ENCODE peak calls at places on chromosomes 2 and 18, in five cellular contexts. One of them, this sample, is unnamed.

GRCh38 chr2:127102464-127103242 is 4.3 kb downstream of the BIN1 start:
- DNase-seq in tibial artery: peak
- DNase-seq in cardiac muscle cell: no peak
- DNase-seq in gastrocnemius medialis: no peak
- DNase-seq in fibroblast of lung: no peak
- DNase-seq in this sample: peak

GRCh38 chr2:205763708-205764501 is 81.6 kb downstream of the NRP2 start:
- DNase-seq in fibroblast of lung: peak
- DNase-seq in cardiac muscle cell: peak
- DNase-seq in gastrocnemius medialis: no peak
- DNase-seq in tibial artery: no peak
- DNase-seq in this sample: peak

GRCh38 chr2:7027961-7028655 is 110.9 kb downstream of the RNF144A start:
- DNase-seq in gastrocnemius medialis: no peak
- DNase-seq in cardiac muscle cell: no peak
- DNase-seq in tibial artery: no peak
- DNase-seq in fibroblast of lung: no peak
- DNase-seq in this sample: no peak

GRCh38 chr2:97740590-97741182 is 27.3 kb downstream of the ZAP70 start:
- DNase-seq in cardiac muscle cell: peak
- DNase-seq in fibroblast of lung: no peak
- DNase-seq in gastrocnemius medialis: peak
- DNase-seq in tibial artery: no peak
- DNase-seq in this sample: no peak

GRCh38 chr2:9993490-9994165 is 42.1 kb downstream of the GRHL1 start:
- DNase-seq in gastrocnemius medialis: peak
- DNase-seq in fibroblast of lung: no peak
- DNase-seq in tibial artery: peak
- DNase-seq in cardiac muscle cell: peak
- DNase-seq in this sample: no peak

GRCh38 chr2:105396254-105397024 is 2.4 kb downstream of the FHL2 start:
- DNase-seq in gastrocnemius medialis: peak
- DNase-seq in tibial artery: peak
- DNase-seq in cardiac muscle cell: peak
- DNase-seq in fibroblast of lung: peak
- DNase-seq in this sample: no peak

GRCh38 chr2:127670055-127670956 is 5.0 kb downstream of the LIMS2 start:
- DNase-seq in cardiac muscle cell: no peak
- DNase-seq in fibroblast of lung: no peak
- DNase-seq in tibial artery: no peak
- DNase-seq in gastrocnemius medialis: no peak
- DNase-seq in this sample: no peak

GRCh38 chr2:43210467-43211303 is 15.7 kb downstream of the ZFP36L2 start:
- DNase-seq in tibial artery: peak
- DNase-seq in gastrocnemius medialis: no peak
- DNase-seq in cardiac muscle cell: peak
- DNase-seq in fibroblast of lung: peak
- DNase-seq in this sample: peak

GRCh38 chr18:76937597-76937996 is 115.2 kb downstream of the ZNF236 start:
- DNase-seq in tibial artery: no peak
- DNase-seq in gastrocnemius medialis: no peak
- DNase-seq in cardiac muscle cell: no peak
- DNase-seq in fibroblast of lung: peak
- DNase-seq in this sample: no peak

GRCh38 chr2:29228276-29228675 is 113.1 kb downstream of the CLIP4 start:
- DNase-seq in fibroblast of lung: peak
- DNase-seq in tibial artery: no peak
- DNase-seq in cardiac muscle cell: peak
- DNase-seq in gastrocnemius medialis: no peak
- DNase-seq in this sample: no peak

DNA sequence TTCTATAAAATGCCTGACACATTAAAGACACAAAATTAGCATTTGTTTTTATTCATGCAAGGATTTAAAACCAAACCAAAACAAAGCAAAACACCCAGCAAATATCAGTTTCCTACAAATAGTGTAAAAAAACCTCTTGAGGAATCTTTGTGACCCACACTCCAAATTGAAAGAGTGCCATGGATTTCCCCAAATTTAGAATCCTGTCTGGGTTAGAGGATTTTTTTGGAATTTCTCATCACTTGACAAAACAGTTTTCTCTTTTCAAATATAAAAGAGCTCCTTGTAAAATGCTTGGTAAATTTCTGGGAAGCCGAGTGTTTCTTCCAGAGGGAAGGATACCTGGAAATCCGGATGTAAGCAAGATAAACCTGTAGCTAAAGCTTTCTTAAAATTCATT is 1.7 kb upstream of the FN1 start:
- DNase-seq in cardiac muscle cell: peak
- DNase-seq in gastrocnemius medialis: no peak
- DNase-seq in tibial artery: no peak
- DNase-seq in fibroblast of lung: no peak
- DNase-seq in this sample: no peak
- H3K27ac ChIP-seq in cardiac muscle cell: no peak
- H3K27ac ChIP-seq in gastrocnemius medialis: peak
- H3K27ac ChIP-seq in tibial artery: peak
- H3K27ac ChIP-seq in fibroblast of lung: peak
- H3K27ac ChIP-seq in this sample: peak

DNA sequence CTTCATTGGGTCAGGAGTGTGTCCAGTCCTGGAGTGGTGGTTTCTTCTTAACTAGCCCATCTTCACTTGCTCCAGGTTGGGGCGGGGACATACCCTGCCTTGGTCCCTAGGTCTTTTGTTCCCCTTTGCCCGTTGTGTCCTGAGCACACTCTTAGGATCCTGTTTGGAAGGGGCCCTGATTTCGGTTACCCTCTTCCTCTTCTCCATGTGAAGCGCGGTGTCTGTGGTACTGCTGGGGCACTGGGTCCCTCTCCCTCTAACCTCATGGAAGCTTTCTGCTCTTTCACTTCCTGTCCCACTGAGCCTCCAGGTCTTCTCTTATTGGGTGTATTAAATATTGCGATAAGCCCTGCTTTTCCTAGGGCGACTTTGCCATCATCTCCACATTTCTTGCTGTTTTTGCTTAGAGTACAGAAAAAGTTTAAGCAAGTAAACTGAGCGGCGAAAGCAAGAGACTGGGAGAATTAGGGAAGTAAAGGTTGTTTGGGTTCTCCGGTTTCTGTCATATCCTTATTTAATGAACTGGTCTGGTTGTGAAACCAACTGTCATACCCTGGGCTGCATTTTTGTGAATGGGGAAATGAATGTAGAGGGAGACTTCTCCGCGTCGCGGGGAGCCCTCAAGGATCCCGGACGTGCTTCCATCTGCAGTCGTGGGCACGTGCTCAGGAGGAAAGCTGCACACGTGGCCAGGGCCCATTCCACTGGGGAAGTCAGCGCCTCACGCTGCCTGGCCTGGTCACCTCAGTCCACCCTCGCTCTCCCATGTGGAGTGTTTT is 73.8 kb upstream of the B3GNT7 start:
- DNase-seq in fibroblast of lung: no peak
- DNase-seq in tibial artery: peak
- DNase-seq in gastrocnemius medialis: peak
- DNase-seq in cardiac muscle cell: no peak
- DNase-seq in this sample: peak
- H3K27ac ChIP-seq in fibroblast of lung: no peak
- H3K27ac ChIP-seq in tibial artery: no peak
- H3K27ac ChIP-seq in gastrocnemius medialis: no peak
- H3K27ac ChIP-seq in cardiac muscle cell: no peak
- H3K27ac ChIP-seq in this sample: peak

GRCh38 chr2:120863661-120864320 is 128.1 kb downstream of the GLI2 start:
- DNase-seq in gastrocnemius medialis: no peak
- DNase-seq in cardiac muscle cell: peak
- DNase-seq in tibial artery: peak
- DNase-seq in fibroblast of lung: peak
- DNase-seq in this sample: peak
- H3K27ac ChIP-seq in gastrocnemius medialis: no peak
- H3K27ac ChIP-seq in cardiac muscle cell: no peak
- H3K27ac ChIP-seq in tibial artery: peak
- H3K27ac ChIP-seq in fibroblast of lung: no peak
- H3K27ac ChIP-seq in this sample: no peak

DNA sequence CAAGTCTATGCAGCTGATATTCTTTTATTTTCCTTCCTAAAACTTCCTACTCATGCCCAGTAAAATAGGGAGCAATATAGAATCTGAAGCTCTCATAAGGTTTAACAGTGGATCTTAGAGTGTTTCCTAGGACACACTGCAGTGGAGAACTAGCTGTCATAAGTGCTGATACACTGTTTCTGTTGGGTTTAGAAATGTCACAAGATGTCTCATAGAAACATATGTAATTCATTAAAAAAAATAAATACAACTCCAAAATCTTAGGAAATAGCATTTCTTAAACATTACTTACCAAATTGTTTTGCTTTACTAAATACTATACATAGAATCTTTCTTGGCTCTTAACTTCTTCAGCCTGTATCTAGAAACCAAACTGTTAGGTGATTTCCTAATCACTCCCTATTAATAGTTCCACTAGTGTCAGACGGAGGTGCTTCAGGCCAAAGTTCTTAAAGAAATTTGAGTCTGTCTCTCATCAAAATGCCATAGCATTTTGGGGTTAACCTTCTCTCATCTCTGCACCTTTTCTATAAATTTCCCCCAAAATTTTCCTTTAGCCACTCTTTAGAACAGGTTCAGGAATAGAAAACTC is 93.7 kb downstream of the CERKL start:
- DNase-seq in tibial artery: no peak
- DNase-seq in cardiac muscle cell: no peak
- DNase-seq in fibroblast of lung: no peak
- DNase-seq in gastrocnemius medialis: no peak
- DNase-seq in this sample: no peak
- H3K27ac ChIP-seq in tibial artery: no peak
- H3K27ac ChIP-seq in cardiac muscle cell: peak
- H3K27ac ChIP-seq in fibroblast of lung: no peak
- H3K27ac ChIP-seq in gastrocnemius medialis: no peak
- H3K27ac ChIP-seq in this sample: no peak

GRCh38 chr2:235384624-235385023 is 109.2 kb upstream of the AGAP1 start:
- DNase-seq in cardiac muscle cell: no peak
- DNase-seq in gastrocnemius medialis: no peak
- DNase-seq in fibroblast of lung: no peak
- DNase-seq in tibial artery: no peak
- DNase-seq in this sample: no peak
- H3K27ac ChIP-seq in cardiac muscle cell: no peak
- H3K27ac ChIP-seq in gastrocnemius medialis: no peak
- H3K27ac ChIP-seq in fibroblast of lung: no peak
- H3K27ac ChIP-seq in tibial artery: no peak
- H3K27ac ChIP-seq in this sample: no peak

GRCh38 chr2:74845991-74846390 is 12.1 kb downstream of the HK2 start:
- DNase-seq in fibroblast of lung: peak
- DNase-seq in cardiac muscle cell: no peak
- DNase-seq in gastrocnemius medialis: no peak
- DNase-seq in tibial artery: no peak
- DNase-seq in this sample: no peak
- H3K27ac ChIP-seq in fibroblast of lung: peak
- H3K27ac ChIP-seq in cardiac muscle cell: no peak
- H3K27ac ChIP-seq in gastrocnemius medialis: peak
- H3K27ac ChIP-seq in tibial artery: peak
- H3K27ac ChIP-seq in this sample: peak

GRCh38 chr2:24993797-24994196 is 22.0 kb upstream of the DNAJC27 start:
- DNase-seq in gastrocnemius medialis: no peak
- DNase-seq in tibial artery: no peak
- DNase-seq in cardiac muscle cell: peak
- DNase-seq in fibroblast of lung: peak
- DNase-seq in this sample: no peak
- H3K27ac ChIP-seq in gastrocnemius medialis: no peak
- H3K27ac ChIP-seq in tibial artery: no peak
- H3K27ac ChIP-seq in cardiac muscle cell: peak
- H3K27ac ChIP-seq in fibroblast of lung: no peak
- H3K27ac ChIP-seq in this sample: no peak

This sample was measured in left lung.